ENCODE peak calls at places on chromosomes 7 and 10, in ten cellular contexts. One of them, this sample, is unnamed.

GRCh38 chr10:104049497-104050250 is 36.0 kb downstream of the COL17A1 start:
- DNase-seq in hepatocyte: no peak
- DNase-seq in heart left ventricle: peak
- DNase-seq in OCI-LY7: no peak
- DNase-seq in left ventricle myocardium inferior: no peak
- DNase-seq in RWPE1: peak
- DNase-seq in neural progenitor cell: no peak
- DNase-seq in psoas muscle: no peak
- DNase-seq in thoracic aorta: no peak
- DNase-seq in body of pancreas: no peak
- DNase-seq in this sample: no peak

GRCh38 chr7:25069900-25070443 is 55.1 kb downstream of the CYCS start:
- DNase-seq in hepatocyte: peak
- DNase-seq in heart left ventricle: peak
- DNase-seq in OCI-LY7: peak
- DNase-seq in left ventricle myocardium inferior: peak
- DNase-seq in RWPE1: peak
- DNase-seq in neural progenitor cell: peak
- DNase-seq in psoas muscle: peak
- DNase-seq in thoracic aorta: no peak
- DNase-seq in body of pancreas: peak
- DNase-seq in this sample: no peak

GRCh38 chr7:24378871-24379608 is 95.0 kb downstream of the NPY start:
- DNase-seq in hepatocyte: no peak
- DNase-seq in heart left ventricle: no peak
- DNase-seq in OCI-LY7: no peak
- DNase-seq in left ventricle myocardium inferior: no peak
- DNase-seq in RWPE1: peak
- DNase-seq in neural progenitor cell: no peak
- DNase-seq in psoas muscle: no peak
- DNase-seq in thoracic aorta: no peak
- DNase-seq in body of pancreas: peak
- DNase-seq in this sample: no peak

GRCh38 chr10:49419005-49419404 is 23.1 kb upstream of the DRGX start:
- DNase-seq in hepatocyte: peak
- DNase-seq in heart left ventricle: no peak
- DNase-seq in OCI-LY7: no peak
- DNase-seq in left ventricle myocardium inferior: no peak
- DNase-seq in RWPE1: peak
- DNase-seq in neural progenitor cell: no peak
- DNase-seq in psoas muscle: no peak
- DNase-seq in thoracic aorta: no peak
- DNase-seq in body of pancreas: peak
- DNase-seq in this sample: no peak

GRCh38 chr10:12645449-12645848 is 296.1 kb downstream of the CAMK1D start:
- DNase-seq in hepatocyte: no peak
- DNase-seq in heart left ventricle: no peak
- DNase-seq in OCI-LY7: no peak
- DNase-seq in left ventricle myocardium inferior: no peak
- DNase-seq in RWPE1: no peak
- DNase-seq in neural progenitor cell: no peak
- DNase-seq in psoas muscle: no peak
- DNase-seq in thoracic aorta: no peak
- DNase-seq in body of pancreas: no peak
- DNase-seq in this sample: no peak

GRCh38 chr7:50957427-50957826 is 174.7 kb upstream of the GRB10 start:
- DNase-seq in hepatocyte: peak
- DNase-seq in heart left ventricle: no peak
- DNase-seq in OCI-LY7: no peak
- DNase-seq in left ventricle myocardium inferior: no peak
- DNase-seq in RWPE1: no peak
- DNase-seq in neural progenitor cell: no peak
- DNase-seq in psoas muscle: no peak
- DNase-seq in thoracic aorta: no peak
- DNase-seq in body of pancreas: no peak
- DNase-seq in this sample: no peak

GRCh38 chr10:125231116-125231812 is 70.9 kb upstream of the CTBP2 start:
- DNase-seq in hepatocyte: peak
- DNase-seq in heart left ventricle: no peak
- DNase-seq in OCI-LY7: no peak
- DNase-seq in left ventricle myocardium inferior: no peak
- DNase-seq in RWPE1: peak
- DNase-seq in neural progenitor cell: no peak
- DNase-seq in psoas muscle: peak
- DNase-seq in thoracic aorta: no peak
- DNase-seq in body of pancreas: no peak
- DNase-seq in this sample: no peak

GRCh38 chr7:98420966-98421612 is 20.2 kb upstream of the BAIAP2L1 start:
- DNase-seq in hepatocyte: peak
- DNase-seq in heart left ventricle: peak
- DNase-seq in OCI-LY7: peak
- DNase-seq in left ventricle myocardium inferior: peak
- DNase-seq in RWPE1: peak
- DNase-seq in neural progenitor cell: peak
- DNase-seq in psoas muscle: no peak
- DNase-seq in thoracic aorta: no peak
- DNase-seq in body of pancreas: peak
- DNase-seq in this sample: peak

GRCh38 chr7:22715969-22716368 is 11.0 kb upstream of the IL6 start:
- DNase-seq in hepatocyte: no peak
- DNase-seq in heart left ventricle: no peak
- DNase-seq in OCI-LY7: no peak
- DNase-seq in left ventricle myocardium inferior: no peak
- DNase-seq in RWPE1: no peak
- DNase-seq in neural progenitor cell: no peak
- DNase-seq in psoas muscle: no peak
- DNase-seq in thoracic aorta: no peak
- DNase-seq in body of pancreas: no peak
- DNase-seq in this sample: no peak

GRCh38 chr7:131536361-131536849 is 20.0 kb downstream of the PODXL start:
- DNase-seq in hepatocyte: no peak
- DNase-seq in heart left ventricle: no peak
- DNase-seq in OCI-LY7: no peak
- DNase-seq in left ventricle myocardium inferior: no peak
- DNase-seq in RWPE1: no peak
- DNase-seq in neural progenitor cell: no peak
- DNase-seq in psoas muscle: no peak
- DNase-seq in thoracic aorta: no peak
- DNase-seq in body of pancreas: peak
- DNase-seq in this sample: no peak

GRCh38 chr7:15113752-15114151 is 211.2 kb upstream of the DGKB start:
- DNase-seq in hepatocyte: no peak
- DNase-seq in heart left ventricle: no peak
- DNase-seq in OCI-LY7: no peak
- DNase-seq in left ventricle myocardium inferior: no peak
- DNase-seq in RWPE1: no peak
- DNase-seq in neural progenitor cell: no peak
- DNase-seq in psoas muscle: no peak
- DNase-seq in thoracic aorta: no peak
- DNase-seq in body of pancreas: no peak
- DNase-seq in this sample: no peak

GRCh38 chr7:28592861-28593260 is 180.5 kb downstream of the CREB5 start:
- DNase-seq in hepatocyte: no peak
- DNase-seq in heart left ventricle: no peak
- DNase-seq in OCI-LY7: no peak
- DNase-seq in left ventricle myocardium inferior: no peak
- DNase-seq in RWPE1: no peak
- DNase-seq in neural progenitor cell: no peak
- DNase-seq in psoas muscle: no peak
- DNase-seq in thoracic aorta: no peak
- DNase-seq in body of pancreas: no peak
- DNase-seq in this sample: no peak

GRCh38 chr7:95910341-95910740 is 138.0 kb downstream of the DYNC1I1 start:
- DNase-seq in hepatocyte: no peak
- DNase-seq in heart left ventricle: no peak
- DNase-seq in OCI-LY7: no peak
- DNase-seq in left ventricle myocardium inferior: no peak
- DNase-seq in RWPE1: no peak
- DNase-seq in neural progenitor cell: no peak
- DNase-seq in psoas muscle: no peak
- DNase-seq in thoracic aorta: no peak
- DNase-seq in body of pancreas: no peak
- DNase-seq in this sample: no peak

GRCh38 chr7:95905165-95905564 is 132.8 kb downstream of the DYNC1I1 start:
- DNase-seq in hepatocyte: peak
- DNase-seq in heart left ventricle: no peak
- DNase-seq in OCI-LY7: no peak
- DNase-seq in left ventricle myocardium inferior: no peak
- DNase-seq in RWPE1: no peak
- DNase-seq in neural progenitor cell: peak
- DNase-seq in psoas muscle: no peak
- DNase-seq in thoracic aorta: no peak
- DNase-seq in body of pancreas: no peak
- DNase-seq in this sample: no peak

GRCh38 chr7:95908499-95908898 is 136.1 kb downstream of the DYNC1I1 start:
- DNase-seq in hepatocyte: no peak
- DNase-seq in heart left ventricle: no peak
- DNase-seq in OCI-LY7: no peak
- DNase-seq in left ventricle myocardium inferior: no peak
- DNase-seq in RWPE1: no peak
- DNase-seq in neural progenitor cell: no peak
- DNase-seq in psoas muscle: no peak
- DNase-seq in thoracic aorta: no peak
- DNase-seq in body of pancreas: no peak
- DNase-seq in this sample: no peak

GRCh38 chr7:95906871-95907270 is 134.5 kb downstream of the DYNC1I1 start:
- DNase-seq in hepatocyte: no peak
- DNase-seq in heart left ventricle: no peak
- DNase-seq in OCI-LY7: no peak
- DNase-seq in left ventricle myocardium inferior: no peak
- DNase-seq in RWPE1: no peak
- DNase-seq in neural progenitor cell: no peak
- DNase-seq in psoas muscle: no peak
- DNase-seq in thoracic aorta: no peak
- DNase-seq in body of pancreas: no peak
- DNase-seq in this sample: no peak

DNA sequence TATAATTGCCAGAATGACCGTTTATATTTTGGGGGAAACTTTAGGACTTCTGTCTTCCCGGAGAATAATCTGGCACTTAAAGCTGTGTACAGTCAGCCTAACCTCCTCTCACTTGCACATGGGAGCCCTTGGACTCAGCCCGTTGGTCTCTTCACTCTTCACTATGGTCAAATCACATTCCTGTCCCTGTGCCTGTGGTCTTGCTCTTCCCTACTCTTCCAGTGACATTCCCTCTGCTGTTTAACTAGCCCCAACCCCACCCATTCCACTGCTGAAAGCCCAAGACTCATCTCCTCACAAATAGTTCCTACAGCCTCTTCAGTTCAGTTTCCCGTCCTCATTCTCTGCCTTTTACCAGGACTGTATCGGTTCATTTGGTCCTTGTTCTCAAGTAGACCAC is 135.0 kb downstream of the DYNC1I1 start:
- DNase-seq in hepatocyte: no peak
- DNase-seq in heart left ventricle: no peak
- DNase-seq in OCI-LY7: no peak
- DNase-seq in left ventricle myocardium inferior: no peak
- DNase-seq in RWPE1: no peak
- DNase-seq in neural progenitor cell: no peak
- DNase-seq in psoas muscle: no peak
- DNase-seq in thoracic aorta: no peak
- DNase-seq in body of pancreas: no peak
- DNase-seq in this sample: no peak
- H3K27ac ChIP-seq in hepatocyte: no peak
- H3K27ac ChIP-seq in heart left ventricle: no peak
- H3K27ac ChIP-seq in OCI-LY7: no peak
- H3K27ac ChIP-seq in left ventricle myocardium inferior: no peak
- H3K27ac ChIP-seq in RWPE1: no peak
- H3K27ac ChIP-seq in neural progenitor cell: no peak
- H3K27ac ChIP-seq in psoas muscle: no peak
- H3K27ac ChIP-seq in thoracic aorta: no peak
- H3K27ac ChIP-seq in body of pancreas: no peak
- H3K27ac ChIP-seq in this sample: no peak

GRCh38 chr10:91493313-91493712 is 83.2 kb downstream of the HECTD2 start:
- DNase-seq in hepatocyte: peak
- DNase-seq in heart left ventricle: no peak
- DNase-seq in OCI-LY7: peak
- DNase-seq in left ventricle myocardium inferior: no peak
- DNase-seq in RWPE1: peak
- DNase-seq in neural progenitor cell: peak
- DNase-seq in psoas muscle: no peak
- DNase-seq in thoracic aorta: no peak
- DNase-seq in body of pancreas: no peak
- DNase-seq in this sample: no peak
- TF ChIP-seq CTCF in hepatocyte: peak
- TF ChIP-seq CTCF in heart left ventricle: peak
- TF ChIP-seq CTCF in OCI-LY7: peak
- TF ChIP-seq CTCF in left ventricle myocardium inferior: peak
- TF ChIP-seq CTCF in RWPE1: peak
- TF ChIP-seq CTCF in neural progenitor cell: peak
- TF ChIP-seq CTCF in psoas muscle: peak
- TF ChIP-seq CTCF in thoracic aorta: peak
- TF ChIP-seq CTCF in body of pancreas: peak
- TF ChIP-seq CTCF in this sample: peak

GRCh38 chr7:45028138-45028919 is 28.3 kb downstream of the CCM2 start:
- DNase-seq in hepatocyte: no peak
- DNase-seq in heart left ventricle: no peak
- DNase-seq in OCI-LY7: no peak
- DNase-seq in left ventricle myocardium inferior: no peak
- DNase-seq in RWPE1: no peak
- DNase-seq in neural progenitor cell: no peak
- DNase-seq in psoas muscle: no peak
- DNase-seq in thoracic aorta: no peak
- DNase-seq in body of pancreas: no peak
- DNase-seq in this sample: no peak
- H3K27ac ChIP-seq in hepatocyte: no peak
- H3K27ac ChIP-seq in heart left ventricle: no peak
- H3K27ac ChIP-seq in OCI-LY7: peak
- H3K27ac ChIP-seq in left ventricle myocardium inferior: no peak
- H3K27ac ChIP-seq in RWPE1: peak
- H3K27ac ChIP-seq in neural progenitor cell: no peak
- H3K27ac ChIP-seq in psoas muscle: no peak
- H3K27ac ChIP-seq in thoracic aorta: no peak
- H3K27ac ChIP-seq in body of pancreas: no peak
- H3K27ac ChIP-seq in this sample: no peak

DNA sequence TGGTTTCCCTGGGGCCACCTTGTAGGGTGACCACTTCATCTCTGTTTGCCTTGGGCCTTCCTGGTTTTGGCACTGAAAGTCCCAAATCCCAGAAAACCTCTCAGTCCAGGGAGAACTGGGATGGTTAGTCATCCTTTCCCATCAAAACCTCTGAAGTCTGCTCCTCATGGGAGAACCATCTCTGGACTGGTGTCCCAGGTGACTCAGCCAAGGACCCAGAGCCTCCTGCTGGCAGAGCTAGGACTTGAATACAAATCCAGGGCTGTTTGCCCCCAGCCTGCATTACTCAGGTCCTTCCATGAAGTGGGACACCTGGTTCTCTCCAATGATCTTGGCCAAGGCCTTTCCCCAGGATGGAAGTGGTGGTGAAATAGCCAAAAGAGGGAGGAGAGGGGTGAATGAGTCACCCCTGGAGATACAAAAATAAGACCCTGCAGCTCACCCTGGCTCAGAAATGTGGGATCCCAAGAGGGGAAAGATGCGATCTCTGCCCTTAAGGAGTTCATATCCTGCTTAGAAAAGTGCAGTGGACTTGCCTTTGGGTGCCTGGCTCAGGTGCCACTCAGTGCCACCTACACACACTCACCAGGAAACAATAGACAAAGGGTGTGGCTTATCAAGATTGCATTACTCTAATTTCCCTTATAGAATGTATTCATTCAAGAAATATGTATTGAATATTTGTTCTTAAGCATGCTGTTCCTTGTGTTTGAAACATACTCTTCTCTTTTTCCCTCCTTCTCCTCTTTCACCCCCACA is 22.0 kb downstream of the ADRA2A start:
- DNase-seq in hepatocyte: no peak
- DNase-seq in heart left ventricle: no peak
- DNase-seq in OCI-LY7: peak
- DNase-seq in left ventricle myocardium inferior: no peak
- DNase-seq in RWPE1: no peak
- DNase-seq in neural progenitor cell: no peak
- DNase-seq in psoas muscle: no peak
- DNase-seq in thoracic aorta: no peak
- DNase-seq in body of pancreas: no peak
- DNase-seq in this sample: no peak
- TF ChIP-seq CTCF in hepatocyte: no peak
- TF ChIP-seq CTCF in heart left ventricle: no peak
- TF ChIP-seq CTCF in OCI-LY7: peak
- TF ChIP-seq CTCF in left ventricle myocardium inferior: no peak
- TF ChIP-seq CTCF in RWPE1: no peak
- TF ChIP-seq CTCF in neural progenitor cell: no peak
- TF ChIP-seq CTCF in psoas muscle: no peak
- TF ChIP-seq CTCF in thoracic aorta: no peak
- TF ChIP-seq CTCF in body of pancreas: no peak
- TF ChIP-seq CTCF in this sample: no peak

This sample was measured in right lobe of liver.